ENCODE peak calls at places on chromosomes 5 and 9, in six cellular contexts. K, Z, X, J, T and N are unnamed samples.

GRCh38 chr5:109200221-109200620 is 209.6 kb downstream of the PJA2 start:
- DNase-seq in Z (no peak), X (no peak), K (no peak), J (no peak), T (no peak), N (no peak)

GRCh38 chr5:73370620-73371583 is 77.7 kb downstream of the FOXD1 start:
- DNase-seq in J (no peak), X (no peak), T (peak), K (no peak), Z (no peak), N (no peak)

GRCh38 chr9:14313951-14314423 is at the start of gene NFIB:
- DNase-seq in J (no peak), K (peak), Z (no peak), T (peak), X (no peak), N (peak)

GRCh38 chr5:169263591-169263990 is 37.3 kb downstream of the SLIT3 start:
- DNase-seq in T (no peak), J (no peak), X (no peak), K (no peak), Z (no peak), N (no peak)

GRCh38 chr9:90060256-90060655 is 455.4 kb downstream of the GADD45G start:
- DNase-seq in Z (no peak), K (no peak), J (no peak), T (no peak), X (no peak), N (no peak)

GRCh38 chr5:56858777-56859442 is 43.6 kb downstream of the MAP3K1 start:
- DNase-seq in K (no peak), J (no peak), X (no peak), T (no peak), Z (no peak), N (no peak)

GRCh38 chr9:79610019-79610760 is 38.4 kb downstream of the TLE4 start:
- DNase-seq in J (no peak), X (no peak), Z (no peak), T (peak), K (no peak), N (no peak)

GRCh38 chr9:22395585-22396205 is 50.9 kb upstream of the DMRTA1 start:
- DNase-seq in K (no peak), Z (no peak), X (no peak), J (no peak), T (no peak), N (no peak)

GRCh38 chr9:131001021-131001420 is 8.0 kb upstream of the LAMC3 start:
- DNase-seq in K (no peak), X (no peak), J (no peak), T (no peak), Z (no peak), N (no peak)

GRCh38 chr5:76402251-76402879 is 720 bp upstream of the IQGAP2 start:
- DNase-seq in K (peak), T (no peak), Z (no peak), X (peak), J (peak), N (peak)

GRCh38 chr9:133371261-133371711 is 4.6 kb downstream of the SURF4 start:
- DNase-seq in K (peak), Z (no peak), J (peak), T (no peak), X (peak), N (no peak)

GRCh38 chr9:75615284-75615683 is 275.2 kb upstream of the PCSK5 start:
- DNase-seq in X (no peak), Z (peak), K (no peak), J (no peak), T (no peak), N (no peak)

GRCh38 chr5:35345222-35345621 is 114.9 kb upstream of the PRLR start:
- DNase-seq in J (no peak), K (no peak), Z (no peak), T (no peak), X (no peak), N (no peak)

GRCh38 chr9:16236882-16237281 is 633.6 kb downstream of the BNC2 start:
- DNase-seq in T (no peak), Z (no peak), K (no peak), X (no peak), J (no peak), N (no peak)

GRCh38 chr9:113593682-113594281 is 130.3 kb downstream of the RGS3 start:
- DNase-seq in Z (no peak), T (peak), X (no peak), J (no peak), K (no peak), N (peak)

GRCh38 chr9:123637940-123638634 is 282.1 kb downstream of the CRB2 start:
- DNase-seq in X (no peak), K (peak), T (no peak), Z (no peak), J (no peak), N (peak)

GRCh38 chr9:95718263-95718662 is 157.2 kb upstream of the ERCC6L2 start:
- DNase-seq in K (no peak), J (no peak), X (no peak), T (no peak), Z (no peak), N (no peak)

GRCh38 chr5:178356459-178356872 is 123.9 kb upstream of the PHYKPL start:
- DNase-seq in K (no peak), Z (no peak), T (no peak), X (no peak), J (no peak), N (no peak)

GRCh38 chr5:112077180-112077579 is 320.2 kb upstream of the NREP start:
- DNase-seq in X (no peak), T (peak), Z (no peak), J (no peak), K (no peak), N (no peak)